ENCODE peak calls at places on chromosomes 7 and 10, in eight cellular contexts. H is T follicular helper cell, S is NCI-H748 treated with DMSO at 0.1 percent for 48 hours, R is NCI-H2029 treated with DMSO at 0.1 percent for 48 hours, B is RWPE1, X is smooth muscle cell of the brain vasculature, A is neural crest cell, U is SK-N-SH. P is an unnamed sample.

GRCh38 chr10:102549549-102549948 is 45.8 kb downstream of the SUFU start:
- DNase-seq in H (no peak), S (no peak), R (no peak), B (no peak), X (no peak), A (no peak), U (no peak), P (no peak)

GRCh38 chr7:114921636-114922150 is at the start of gene MDFIC:
- DNase-seq in H (no peak), S (peak), R (no peak), B (no peak), X (no peak), A (no peak), U (peak), P (no peak)

GRCh38 chr10:112362833-112363232 is 11.1 kb upstream of the ACSL5 start:
- DNase-seq in H (no peak), S (no peak), R (no peak), B (no peak), X (no peak), A (no peak), U (no peak), P (no peak)

GRCh38 chr7:69962077-69962855 is 364.0 kb downstream of the AUTS2 start:
- DNase-seq in H (no peak), S (no peak), R (peak), B (no peak), X (no peak), A (no peak), U (peak), P (peak)

GRCh38 chr10:36462194-36462593 is 663.2 kb upstream of the ANKRD30A start:
- DNase-seq in H (no peak), S (no peak), R (no peak), B (peak), X (no peak), A (no peak), U (no peak), P (no peak)

GRCh38 chr10:76303682-76304316 is 872.4 kb downstream of the LRMDA start:
- DNase-seq in H (no peak), S (peak), R (no peak), B (peak), X (peak), A (peak), U (peak), P (peak)

GRCh38 chr7:100575746-100576383 is 2.2 kb upstream of the SAP25 start:
- DNase-seq in H (no peak), S (no peak), R (no peak), B (no peak), X (no peak), A (no peak), U (peak), P (no peak)

GRCh38 chr10:7409045-7409731 is 1.6 kb downstream of the SFMBT2 start:
- DNase-seq in H (peak), S (no peak), R (no peak), B (peak), X (no peak), A (peak), U (peak), P (no peak)

GRCh38 chr7:47952224-47952623 is 4.0 kb upstream of the PKD1L1 start:
- DNase-seq in H (no peak), S (no peak), R (no peak), B (no peak), X (no peak), A (no peak), U (no peak), P (no peak)

GRCh38 chr10:117860135-117860534 is 186.6 kb downstream of the RAB11FIP2 start:
- DNase-seq in H (no peak), S (no peak), R (no peak), B (peak), X (no peak), A (no peak), U (no peak), P (no peak)

GRCh38 chr7:129843365-129843898 is 109.3 kb downstream of the UBE2H start:
- DNase-seq in H (no peak), S (peak), R (no peak), B (no peak), X (peak), A (no peak), U (no peak), P (no peak)

GRCh38 chr10:78852856-78853255 is 215.9 kb upstream of the ZMIZ1 start:
- DNase-seq in H (no peak), S (no peak), R (no peak), B (no peak), X (no peak), A (no peak), U (no peak), P (no peak)

GRCh38 chr7:17095001-17095574 is 203.4 kb upstream of the AHR start:
- DNase-seq in H (no peak), S (no peak), R (no peak), B (peak), X (no peak), A (no peak), U (no peak), P (no peak)

GRCh38 chr7:128831178-128831993 is 1.2 kb downstream of the FLNC start:
- DNase-seq in H (no peak), S (no peak), R (no peak), B (no peak), X (no peak), A (peak), U (peak), P (peak)

GRCh38 chr7:1397491-1398327 is 61.6 kb downstream of the MICALL2 start:
- DNase-seq in H (no peak), S (no peak), R (no peak), B (no peak), X (no peak), A (no peak), U (no peak), P (no peak)

P was measured in DMS 273 treated with DMSO at 0.1 percent for 48 hours.